ENCODE peak calls at places on chromosomes 1 and 21, in five cellular contexts. M, T, B, R and Q are unnamed samples.
A peak's percentile ranks its signal among the peaks of the same experiment; 100 is the strongest.

GRCh38 chr1:119040489-119040888 is 52.3 kb upstream of the TBX15 start:
- DNase-seq in R (no peak), B (no peak), M (no peak), T (no peak), Q (peak; percentile 17)

GRCh38 chr1:16128338-16128741 is 27.5 kb downstream of the EPHA2 start:
- DNase-seq in M (no peak), B (no peak), R (no peak), T (no peak), Q (no peak)

GRCh38 chr1:186482661-186483255 is 21.8 kb upstream of the PDC start:
- DNase-seq in B (peak; percentile 72), T (peak; percentile 75), R (peak; percentile 75), M (peak; percentile 74), Q (peak; percentile 19)

GRCh38 chr1:227560814-227561213 is 2.5 kb upstream of the ZNF678 start:
- DNase-seq in T (no peak), B (no peak), R (no peak), M (no peak), Q (no peak)

GRCh38 chr1:13507075-13507474 is 6.7 kb downstream of the LRRC38 start:
- DNase-seq in T (no peak), B (no peak), R (no peak), M (no peak), Q (no peak)

GRCh38 chr1:21865943-21866628 is 54.0 kb downstream of the LDLRAD2 start:
- DNase-seq in B (peak; percentile 74), T (no peak), R (no peak), M (peak; percentile 12), Q (peak; percentile 39)

GRCh38 chr1:14377386-14377785 is 221.1 kb upstream of the KAZN start:
- DNase-seq in B (no peak), M (no peak), R (no peak), T (no peak), Q (no peak)

GRCh38 chr1:7265771-7266371 is 480.6 kb downstream of the CAMTA1 start:
- DNase-seq in R (peak; percentile 97), T (no peak), B (no peak), M (peak; percentile 88), Q (no peak)

GRCh38 chr1:181121498-181121897 is 33.0 kb downstream of the IER5 start:
- DNase-seq in T (no peak), R (no peak), M (no peak), B (no peak), Q (no peak)

GRCh38 chr1:25871086-25871703 is 4.3 kb downstream of the PAQR7 start:
- DNase-seq in B (no peak), M (no peak), T (no peak), R (no peak), Q (no peak)

GRCh38 chr1:103250441-103250861 is 142.1 kb upstream of the COL11A1 start:
- DNase-seq in B (peak; percentile 51), T (peak; percentile 27), R (peak; percentile 41), M (peak; percentile 62), Q (peak; percentile 13)

GRCh38 chr1:103247517-103247916 is 139.2 kb upstream of the COL11A1 start:
- DNase-seq in T (no peak), M (no peak), R (no peak), B (no peak), Q (no peak)

GRCh38 chr1:103248417-103249102 is 140.2 kb upstream of the COL11A1 start:
- DNase-seq in T (no peak), M (no peak), B (no peak), R (no peak), Q (no peak)
- H2BK120ac ChIP-seq in T (no peak overlapping the region), M (no peak overlapping the region), B (no peak overlapping the region), R (no peak overlapping the region), Q (no peak overlapping the region)

GRCh38 chr1:2115008-2115921 is 65.1 kb downstream of the PRKCZ start:
- DNase-seq in M (no peak), B (no peak), R (no peak), T (no peak), Q (no peak)
- H2AK5ac ChIP-seq in M (no peak overlapping the region), B (no peak overlapping the region), R (no peak overlapping the region), T (peak overlapping the region; percentile 89), Q (no peak overlapping the region)

DNA sequence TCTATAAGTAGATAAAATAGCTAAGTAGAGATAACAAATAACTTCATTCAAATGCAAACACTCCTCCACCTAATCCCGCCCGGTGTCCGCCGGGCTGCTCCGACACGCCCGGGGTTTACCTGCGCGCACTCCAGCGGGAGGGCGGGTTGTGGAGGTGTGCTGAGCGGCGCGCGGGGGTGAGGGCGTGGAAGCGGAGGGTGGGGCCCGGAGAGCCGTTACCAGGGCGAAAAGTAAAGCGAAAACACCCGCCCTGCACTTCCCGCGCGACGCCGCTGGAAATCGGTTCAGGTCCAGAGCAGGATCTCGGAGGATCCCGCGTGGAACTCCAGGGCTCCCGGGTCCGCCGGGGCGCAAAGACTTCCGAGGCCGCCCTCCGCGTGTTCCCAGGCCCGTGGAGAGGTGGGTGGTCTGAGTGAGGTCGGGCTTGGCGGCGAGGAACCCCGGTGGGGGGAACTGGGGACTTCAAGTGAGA is 1.8 kb upstream of the ATF3 start:
- DNase-seq in M (peak; percentile 42), R (no peak), B (no peak), T (no peak), Q (peak; percentile 83)
- H2BK120ac ChIP-seq in M (no peak overlapping the region), R (no peak overlapping the region), B (peak overlapping the region; percentile 62), T (no peak overlapping the region), Q (peak overlapping the region; percentile 98)

DNA sequence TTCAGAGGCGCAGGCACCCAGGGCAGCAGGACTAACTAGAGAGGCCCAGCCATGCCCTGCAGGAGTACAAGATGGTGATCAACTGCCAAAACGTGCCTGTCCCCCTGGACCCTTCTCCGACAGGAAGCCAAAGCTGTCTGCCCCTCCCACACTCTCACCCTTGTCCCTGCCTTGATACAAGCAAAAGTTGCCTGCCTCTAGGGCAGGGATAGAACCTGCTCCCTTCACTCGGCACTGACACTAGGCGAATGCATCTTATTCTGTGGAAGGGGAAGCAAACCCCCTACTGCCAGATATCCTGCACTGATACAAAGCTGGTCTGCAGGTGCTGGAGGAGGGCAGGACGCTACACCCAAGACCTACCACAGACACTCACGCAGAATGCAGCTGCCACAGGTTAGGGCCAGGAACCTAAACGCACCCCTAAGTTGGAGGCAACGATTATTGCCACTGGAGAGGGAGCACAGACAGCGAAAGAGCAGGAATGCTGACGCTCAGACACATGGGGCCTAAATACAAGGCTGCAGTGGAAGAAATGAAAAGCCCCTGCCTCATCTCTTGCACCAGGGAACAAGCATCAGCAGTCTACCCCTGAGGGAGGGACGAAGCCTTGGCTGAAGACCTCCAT is 3.7 kb downstream of the TARBP1 start:
- DNase-seq in B (peak; percentile 33), M (no peak), R (no peak), T (no peak), Q (no peak)
- H2AK5ac ChIP-seq in B (no peak overlapping the region), M (no peak overlapping the region), R (no peak overlapping the region), T (no peak overlapping the region), Q (no peak overlapping the region)

DNA sequence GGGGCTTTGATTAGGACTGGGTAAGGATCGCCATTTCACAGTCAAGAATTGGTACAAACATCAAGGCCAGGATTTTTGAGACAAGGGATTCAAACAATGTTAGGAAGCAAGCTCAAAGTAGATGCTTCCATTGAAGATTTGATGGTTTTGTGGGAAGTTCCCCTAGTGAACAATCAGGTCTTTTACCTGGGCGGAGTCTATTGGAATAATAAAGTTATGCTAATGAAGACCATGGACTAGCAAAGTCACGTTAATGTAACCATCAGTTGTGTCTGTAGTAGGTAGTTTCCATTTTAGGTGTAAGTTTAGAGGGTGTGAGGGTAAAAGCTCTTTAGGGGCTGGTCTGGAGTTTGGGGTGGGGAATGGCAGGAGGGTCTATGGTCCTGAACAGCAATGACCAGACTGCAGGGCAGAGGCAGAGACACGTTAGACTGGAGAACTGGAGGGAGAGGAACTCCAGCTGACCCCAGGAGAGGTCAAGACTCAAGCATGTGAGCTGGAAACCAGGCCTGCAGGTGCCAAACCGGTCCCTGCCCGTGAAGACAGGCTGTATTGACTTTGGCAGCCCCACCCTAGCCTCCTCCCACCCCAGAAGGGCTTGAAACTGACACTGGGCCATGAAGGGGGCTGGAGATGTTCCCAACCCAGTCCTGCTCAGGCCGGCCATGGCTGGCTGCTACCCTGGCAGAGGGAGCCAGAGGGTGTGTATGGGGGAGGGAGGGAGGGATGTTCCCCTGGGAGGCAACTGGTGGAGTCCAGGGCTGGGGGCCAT is 36.0 kb upstream of the GPR37L1 start:
- DNase-seq in M (no peak), R (no peak), T (no peak), B (peak; percentile 66), Q (no peak)
- H2BK120ac ChIP-seq in M (no peak overlapping the region), R (no peak overlapping the region), T (no peak overlapping the region), B (no peak overlapping the region), Q (no peak overlapping the region)

DNA sequence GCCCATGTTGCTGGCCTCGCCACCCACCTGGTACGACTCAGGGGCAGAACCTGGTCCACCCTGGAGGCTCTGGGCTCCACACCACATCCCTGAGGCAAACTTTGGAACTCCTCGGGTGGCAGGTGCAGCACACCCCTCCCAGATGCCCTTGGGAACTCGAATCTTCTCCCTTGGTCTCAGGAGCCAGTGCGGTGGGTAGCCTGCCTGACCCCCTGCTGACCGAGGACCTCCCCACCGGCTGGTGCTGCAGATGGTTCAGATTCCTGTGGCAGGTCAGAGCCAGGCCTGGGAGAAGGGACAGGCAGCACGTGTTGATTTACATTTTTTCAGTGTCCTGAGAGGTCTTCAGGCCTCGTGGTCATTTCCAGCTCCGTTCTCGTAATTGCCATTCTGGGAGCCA is 6.3 kb upstream of the CFAP410 start:
- DNase-seq in B (no peak), T (no peak), M (no peak), R (no peak), Q (no peak)
- H2AK5ac ChIP-seq in B (no peak overlapping the region), T (peak overlapping the region; percentile 56), M (no peak overlapping the region), R (no peak overlapping the region), Q (no peak overlapping the region)

GRCh38 chr1:1399187-1399869 is at the start of gene CCNL2:
- DNase-seq in M (peak; percentile 98), B (peak; percentile 98), R (peak; percentile 97), T (peak; percentile 99), Q (peak; percentile 100)
- H2BK120ac ChIP-seq in M (peak within 1 kb of the TSS; percentile 93), B (no peak within 1 kb of the TSS), R (peak within 1 kb of the TSS; percentile 48), T (peak within 1 kb of the TSS; percentile 89), Q (peak within 1 kb of the TSS; percentile 95)

DNA sequence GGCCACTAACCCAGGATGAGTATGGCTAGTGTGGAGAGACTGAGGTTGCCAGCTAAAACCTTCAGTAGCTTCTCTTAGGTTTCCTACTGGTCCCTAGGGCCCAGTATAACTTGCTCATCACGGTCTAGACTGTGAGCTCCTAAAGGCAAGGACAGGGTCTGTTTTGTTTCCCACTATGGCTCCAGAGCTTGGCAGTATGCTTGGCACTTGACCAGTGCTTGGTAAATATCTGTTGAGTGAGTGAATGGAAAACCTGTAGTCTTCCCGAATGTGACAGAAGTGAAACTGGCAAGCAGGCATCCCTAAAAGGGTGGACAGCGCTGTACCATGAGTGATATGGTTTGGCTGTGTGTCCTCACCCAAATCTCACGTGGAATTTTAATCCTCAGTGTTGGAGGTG is 13.1 kb upstream of the PARS2 start:
- DNase-seq in B (no peak), M (no peak), R (no peak), T (no peak), Q (no peak)
- H2AK5ac ChIP-seq in B (no peak overlapping the region), M (no peak overlapping the region), R (no peak overlapping the region), T (no peak overlapping the region), Q (no peak overlapping the region)

GRCh38 chr1:201587729-201588128 is 48.8 kb downstream of the NAV1 start:
- DNase-seq in T (no peak), R (no peak), M (no peak), B (no peak), Q (no peak)
- H2BK120ac ChIP-seq in T (no peak overlapping the region), R (no peak overlapping the region), M (no peak overlapping the region), B (no peak overlapping the region), Q (no peak overlapping the region)

GRCh38 chr21:36105327-36105842 is 29.5 kb upstream of the CBR3 start:
- DNase-seq in B (no peak), T (no peak), M (no peak), R (no peak), Q (no peak)
- H2AK5ac ChIP-seq in B (no peak overlapping the region), T (no peak overlapping the region), M (no peak overlapping the region), R (no peak overlapping the region), Q (peak overlapping the region; percentile 10)